ENCODE peak calls at places on chromosomes 2 and 18, in six cellular contexts. N, Z, Q, J, Y and A are unnamed samples.

GRCh38 chr18:460302-460701 is 40.2 kb downstream of the COLEC12 start:
- DNase-seq in N (no peak), Z (no peak), Q (no peak), J (no peak), Y (no peak), A (no peak)

GRCh38 chr2:46812381-46813024 is 103.1 kb downstream of the MCFD2 start:
- DNase-seq in N (no peak), Z (no peak), Q (no peak), J (no peak), Y (peak; percentile 96), A (no peak)

GRCh38 chr2:97868986-97869721 is 126.6 kb downstream of the TMEM131 start:
- DNase-seq in N (peak; percentile 98), Z (peak; percentile 9), Q (no peak), J (peak; percentile 90), Y (peak; percentile 94), A (peak; percentile 69)

GRCh38 chr2:61549546-61549945 is 11.4 kb upstream of the XPO1 start:
- DNase-seq in N (no peak), Z (no peak), Q (no peak), J (no peak), Y (no peak), A (no peak)

GRCh38 chr18:43627833-43628370 is 350.6 kb upstream of the SYT4 start:
- DNase-seq in N (no peak), Z (no peak), Q (no peak), J (peak; percentile 72), Y (no peak), A (no peak)

GRCh38 chr2:175626796-175627195 is 375.3 kb downstream of the LNPK start:
- DNase-seq in N (no peak), Z (no peak), Q (no peak), J (no peak), Y (no peak), A (no peak)

GRCh38 chr2:208929489-208929864 is 494.4 kb upstream of the MAP2 start:
- DNase-seq in N (no peak), Z (no peak), Q (no peak), J (peak; percentile 3), Y (no peak), A (peak; percentile 78)

GRCh38 chr18:21053127-21053526 is 58.5 kb downstream of the ROCK1 start:
- DNase-seq in N (peak; percentile 88), Z (no peak), Q (no peak), J (no peak), Y (peak; percentile 90), A (peak; percentile 66)

GRCh38 chr2:222613715-222614331 is 42.1 kb downstream of the FARSB start:
- DNase-seq in N (peak; percentile 68), Z (peak; percentile 42), Q (no peak), J (peak; percentile 76), Y (peak; percentile 66), A (no peak)

GRCh38 chr2:117958186-117958585 is 55.7 kb downstream of the CCDC93 start:
- DNase-seq in N (peak; percentile 82), Z (no peak), Q (no peak), J (no peak), Y (peak; percentile 69), A (no peak)

GRCh38 chr2:64866797-64867196 is 122.4 kb upstream of the SLC1A4 start:
- DNase-seq in N (peak; percentile 90), Z (no peak), Q (no peak), J (no peak), Y (peak; percentile 98), A (no peak)

GRCh38 chr18:251572-251971 is 16.3 kb downstream of the THOC1 start:
- DNase-seq in N (no peak), Z (no peak), Q (no peak), J (no peak), Y (no peak), A (no peak)

GRCh38 chr2:121804340-121804739 is 48.9 kb downstream of the TSN start:
- DNase-seq in N (no peak), Z (no peak), Q (no peak), J (peak; percentile 51), Y (peak; percentile 32), A (no peak)

GRCh38 chr2:100365434-100365833 is 43.1 kb upstream of the LONRF2 start:
- DNase-seq in N (peak; percentile 37), Z (no peak), Q (no peak), J (no peak), Y (peak; percentile 93), A (no peak)

GRCh38 chr2:110650346-110650745 is 27.5 kb downstream of the BUB1 start:
- DNase-seq in N (no peak), Z (no peak), Q (no peak), J (no peak), Y (no peak), A (no peak)

GRCh38 chr18:8908792-8909510 is 193.5 kb upstream of the NDUFV2 start:
- DNase-seq in N (no peak), Z (no peak), Q (no peak), J (peak; percentile 64), Y (no peak), A (peak; percentile 46)

GRCh38 chr2:96945011-96945410 is 41.4 kb downstream of the FAM178B start:
- DNase-seq in N (no peak), Z (no peak), Q (no peak), J (no peak), Y (no peak), A (no peak)

GRCh38 chr2:110883401-110883800 is 151.0 kb downstream of the ACOXL start:
- DNase-seq in N (no peak), Z (no peak), Q (no peak), J (no peak), Y (peak; percentile 22), A (peak; percentile 61)

GRCh38 chr2:98909381-98910211 is 26.4 kb downstream of the CRACDL start:
- DNase-seq in N (peak; percentile 70), Z (peak; percentile 41), Q (peak; percentile 69), J (peak; percentile 86), Y (peak; percentile 85), A (peak; percentile 81)

GRCh38 chr18:31376477-31376876 is at the start of gene DSG4:
- DNase-seq in N (no peak), Z (no peak), Q (no peak), J (no peak), Y (no peak), A (no peak)

GRCh38 chr2:49175831-49176230 is 21.5 kb upstream of the FSHR start:
- DNase-seq in N (no peak), Z (no peak), Q (no peak), J (peak; percentile 39), Y (no peak), A (no peak)

GRCh38 chr2:169069341-169069740 is at the start of gene DHRS9:
- DNase-seq in N (peak; percentile 49), Z (no peak), Q (no peak), J (peak; percentile 50), Y (peak; percentile 7), A (peak; percentile 75)

GRCh38 chr2:30653847-30654246 is 153.4 kb downstream of the CAPN13 start:
- DNase-seq in N (peak; percentile 54), Z (no peak), Q (peak; percentile 26), J (no peak), Y (peak; percentile 78), A (no peak)

GRCh38 chr2:220948579-220948978 is 623.5 kb downstream of the EPHA4 start:
- DNase-seq in N (no peak), Z (no peak), Q (no peak), J (peak; percentile 20), Y (no peak), A (no peak)

GRCh38 chr18:63063171-63063570 is 256.4 kb downstream of the BCL2 start:
- DNase-seq in N (no peak), Z (no peak), Q (no peak), J (peak; percentile 63), Y (peak; percentile 15), A (no peak)

GRCh38 chr2:4358855-4359254 is 655.5 kb downstream of the DCDC2C start:
- DNase-seq in N (no peak), Z (no peak), Q (no peak), J (no peak), Y (no peak), A (no peak)

GRCh38 chr2:203327582-203327917 is 644 bp upstream of the ABI2 start:
- DNase-seq in N (no peak), Z (no peak), Q (no peak), J (no peak), Y (no peak), A (no peak)
- H2BK5ac ChIP-seq in N (no peak overlapping the region), Z (no peak overlapping the region), Q (peak overlapping the region; percentile 95), J (peak overlapping the region; percentile 91), Y (peak overlapping the region; percentile 64), A (peak overlapping the region; percentile 66)

GRCh38 chr2:189254268-189254883 is 74.8 kb upstream of the COL5A2 start:
- DNase-seq in N (peak; percentile 38), Z (no peak), Q (no peak), J (peak; percentile 8), Y (peak; percentile 71), A (no peak)
- H3K4me3 ChIP-seq in N (no peak overlapping the region), Z (no peak overlapping the region), Q (no peak overlapping the region), J (no peak overlapping the region), Y (no peak overlapping the region), A (peak overlapping the region; percentile 28)

GRCh38 chr2:16012626-16013501 is 72.5 kb downstream of the MYCN start:
- DNase-seq in N (no peak), Z (no peak), Q (peak; percentile 66), J (peak; percentile 75), Y (no peak), A (peak; percentile 87)
- H2BK5ac ChIP-seq in N (no peak overlapping the region), Z (no peak overlapping the region), Q (peak overlapping the region; percentile 93), J (no peak overlapping the region), Y (no peak overlapping the region), A (peak overlapping the region; percentile 70)

DNA sequence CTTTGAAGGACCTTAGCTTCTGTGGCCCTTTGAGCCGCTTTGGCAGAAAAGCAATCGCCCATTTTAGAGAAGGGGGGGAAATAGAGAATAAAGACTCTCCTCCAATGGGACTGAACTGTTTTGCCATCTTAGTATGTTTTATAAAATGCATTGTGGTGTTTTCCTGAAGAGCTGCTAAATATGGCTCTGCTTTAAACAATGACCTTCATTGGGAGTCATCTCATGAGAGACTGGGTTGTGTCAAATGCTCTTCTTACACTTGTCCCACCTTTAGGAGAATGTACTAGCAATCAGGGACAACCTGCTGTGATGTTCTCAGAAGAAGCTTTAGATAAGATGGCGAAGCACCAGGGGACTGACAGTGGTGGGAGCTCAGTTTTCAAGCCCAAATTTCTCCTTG is 418.9 kb upstream of the POU3F3 start:
- DNase-seq in N (no peak), Z (no peak), Q (no peak), J (peak; percentile 71), Y (no peak), A (no peak)
- H3K4me3 ChIP-seq in N (no peak overlapping the region), Z (no peak overlapping the region), Q (peak overlapping the region; percentile 44), J (no peak overlapping the region), Y (no peak overlapping the region), A (no peak overlapping the region)